ENCODE peak calls at places on chromosomes 5 and 9, in five cellular contexts. D is body of pancreas, K is ACHN, W is NCI-H510A treated with DMSO at 0.1 percent for 48 hours, L is RPMI8226. E is an unnamed sample.

GRCh38 chr5:1462358-1462757 is 17.1 kb upstream of the SLC6A3 start:
- DNase-seq in W (no peak), L (no peak), K (no peak), D (no peak), E (peak)

GRCh38 chr5:121019734-121020133 is 555.6 kb downstream of the PRR16 start:
- DNase-seq in L (no peak), W (no peak), K (no peak), D (no peak), E (no peak)

GRCh38 chr5:17184596-17184995 is 32.8 kb upstream of the BASP1 start:
- DNase-seq in D (no peak), L (no peak), W (no peak), K (no peak), E (no peak)

GRCh38 chr9:136829412-136829811 is 12.9 kb upstream of the AJM1 start:
- DNase-seq in K (no peak), D (no peak), L (no peak), W (no peak), E (no peak)

GRCh38 chr9:110213413-110214044 is 5.6 kb upstream of the C9orf152 start:
- DNase-seq in D (peak), W (no peak), K (no peak), L (no peak), E (no peak)

GRCh38 chr5:172005708-172006377 is 595 bp downstream of the FBXW11 start:
- DNase-seq in D (peak), K (peak), W (no peak), L (peak), E (peak)

GRCh38 chr5:76608833-76609232 is 14.4 kb downstream of the F2RL2 start:
- DNase-seq in L (peak), W (no peak), K (peak), D (no peak), E (no peak)

GRCh38 chr5:157665467-157666085 is 5.8 kb upstream of the C5orf52 start:
- DNase-seq in L (no peak), D (no peak), W (no peak), K (no peak), E (no peak)

GRCh38 chr5:138064526-138064925 is 19.3 kb upstream of the WNT8A start:
- DNase-seq in W (no peak), L (no peak), K (no peak), D (no peak), E (no peak)

GRCh38 chr9:92747459-92748232 is 17.0 kb downstream of the BICD2 start:
- DNase-seq in L (no peak), W (no peak), D (no peak), K (no peak), E (no peak)

GRCh38 chr9:95128177-95128524 is 189.4 kb downstream of the FANCC start:
- DNase-seq in W (no peak), K (no peak), L (no peak), D (no peak), E (no peak)